ENCODE peak calls at places on chromosomes 2 and 18, in eight cellular contexts. R is activated CD4-positive, alpha-beta T cell treated with anti-CD3 and anti-CD28 coated beads, Interleukin-2, amount 50 U/mL, for 48 hours; X is activated gamma-delta T cell treated with Interleukin-2 at 50 U/mL for 16 hours; F is kidney glomerular epithelial cell; G is stimulated activated CD8-positive, alpha-beta memory T cell treated with anti-CD3 and anti-CD28 coated beads, Interleukin-15, amount 100 ng/mL, for 24 hours; Q is HT1080; J is SIG-M5; U is NCI-H2107. M is an unnamed sample.

GRCh38 chr2:169026056-169026455 is 5.1 kb downstream of the ABCB11 start:
- DNase-seq in J (no peak), U (no peak), X (no peak), F (no peak), R (no peak), Q (no peak), G (no peak), M (no peak)

GRCh38 chr18:59696311-59697235 is 650 bp downstream of the CCBE1 start:
- DNase-seq in G (no peak), R (peak; percentile 1), Q (peak; percentile 36), X (no peak), F (no peak), U (peak; percentile 53), J (no peak), M (peak; percentile 15)

GRCh38 chr2:138475394-138475793 is 26.2 kb upstream of the SPOPL start:
- DNase-seq in X (no peak), R (no peak), J (no peak), F (no peak), G (no peak), U (no peak), Q (no peak), M (no peak)

GRCh38 chr2:181106789-181107418 is 126.5 kb downstream of the UBE2E3 start:
- DNase-seq in Q (peak; percentile 87), X (no peak), J (peak; percentile 50), F (peak; percentile 29), U (no peak), G (no peak), R (no peak), M (peak; percentile 51)

GRCh38 chr2:178195390-178196166 is 1.3 kb downstream of the OSBPL6 start:
- DNase-seq in J (no peak), U (no peak), G (no peak), Q (no peak), X (no peak), R (no peak), F (no peak), M (peak; percentile 77)

GRCh38 chr2:207334631-207335371 is 169.1 kb upstream of the KLF7 start:
- DNase-seq in X (no peak), J (no peak), R (peak; percentile 61), G (no peak), Q (peak; percentile 100), U (peak; percentile 18), F (peak; percentile 100), M (peak; percentile 67)

GRCh38 chr2:15259356-15259756 is 301.8 kb downstream of the NBAS start:
- DNase-seq in F (no peak), J (no peak), Q (no peak), U (peak; percentile 52), R (no peak), G (no peak), X (no peak), M (no peak)

GRCh38 chr2:239806276-239806675 is 218.9 kb downstream of the NDUFA10 start:
- DNase-seq in Q (no peak), F (no peak), R (no peak), G (no peak), U (no peak), J (no peak), X (no peak), M (no peak)

GRCh38 chr2:233053928-233054774 is 6.0 kb upstream of the INPP5D start:
- DNase-seq in F (peak; percentile 46), J (no peak), G (peak; percentile 65), R (peak; percentile 84), X (peak; percentile 70), Q (peak; percentile 35), U (no peak), M (peak; percentile 68)

GRCh38 chr2:209584915-209585314 is 161.1 kb downstream of the MAP2 start:
- DNase-seq in J (no peak), X (no peak), Q (no peak), U (no peak), G (no peak), R (no peak), F (no peak), M (no peak)

GRCh38 chr2:149733936-149734685 is 146.5 kb upstream of the MMADHC start:
- DNase-seq in U (no peak), J (no peak), Q (peak; percentile 72), X (no peak), G (no peak), F (peak; percentile 75), R (no peak), M (peak; percentile 96)

GRCh38 chr2:99425022-99425421 is 64.8 kb downstream of the REV1 start:
- DNase-seq in F (no peak), R (no peak), U (no peak), X (no peak), Q (no peak), J (no peak), G (no peak), M (no peak)

GRCh38 chr2:72035518-72036172 is 112.0 kb downstream of the CYP26B1 start:
- DNase-seq in X (no peak), F (no peak), U (no peak), G (no peak), R (no peak), J (no peak), Q (no peak), M (no peak)

GRCh38 chr2:70978388-70979357 is at the start of gene ANKRD53:
- DNase-seq in X (no peak), F (no peak), G (no peak), R (no peak), U (no peak), Q (no peak), J (no peak), M (no peak)

GRCh38 chr2:88874063-88874657 is 182.7 kb downstream of the RPIA start:
- DNase-seq in U (peak; percentile 3), R (peak; percentile 23), F (peak; percentile 48), X (peak; percentile 28), J (no peak), Q (peak; percentile 27), G (no peak), M (peak; percentile 65)